ENCODE peak calls at places on chromosomes 7 and 10, in eight cellular contexts. One of them, this sample, is unnamed.

GRCh38 chr7:90830302-90830701 is 234.2 kb downstream of the CDK14 start:
- DNase-seq in GM10248: no peak
- DNase-seq in testis: no peak
- DNase-seq in activated CD4-positive, CD25-positive, alpha-beta regulatory T cell: no peak
- DNase-seq in AG04449: no peak
- DNase-seq in NCI-H1694 treated with DMSO at 0.1 percent for 48 hours: no peak
- DNase-seq in NCI-H146: no peak
- DNase-seq in HFF-Myc: no peak
- DNase-seq in this sample: no peak

GRCh38 chr7:108351715-108352114 is 104.5 kb downstream of the NRCAM start:
- DNase-seq in activated CD4-positive, CD25-positive, alpha-beta regulatory T cell: no peak
- DNase-seq in GM10248: no peak
- DNase-seq in AG04449: no peak
- DNase-seq in testis: no peak
- DNase-seq in HFF-Myc: no peak
- DNase-seq in NCI-H146: peak
- DNase-seq in NCI-H1694 treated with DMSO at 0.1 percent for 48 hours: no peak
- DNase-seq in this sample: no peak

GRCh38 chr10:35643976-35644799 is 2.1 kb upstream of the FZD8 start:
- DNase-seq in testis: no peak
- DNase-seq in NCI-H1694 treated with DMSO at 0.1 percent for 48 hours: no peak
- DNase-seq in activated CD4-positive, CD25-positive, alpha-beta regulatory T cell: no peak
- DNase-seq in NCI-H146: no peak
- DNase-seq in AG04449: no peak
- DNase-seq in GM10248: no peak
- DNase-seq in HFF-Myc: no peak
- DNase-seq in this sample: no peak

GRCh38 chr7:139699640-139700504 is 77.9 kb downstream of the HIPK2 start:
- DNase-seq in GM10248: no peak
- DNase-seq in testis: no peak
- DNase-seq in NCI-H146: no peak
- DNase-seq in activated CD4-positive, CD25-positive, alpha-beta regulatory T cell: no peak
- DNase-seq in AG04449: no peak
- DNase-seq in NCI-H1694 treated with DMSO at 0.1 percent for 48 hours: no peak
- DNase-seq in HFF-Myc: no peak
- DNase-seq in this sample: no peak

GRCh38 chr10:86585037-86585725 is 63.6 kb upstream of the WAPL start:
- DNase-seq in AG04449: no peak
- DNase-seq in activated CD4-positive, CD25-positive, alpha-beta regulatory T cell: peak
- DNase-seq in NCI-H1694 treated with DMSO at 0.1 percent for 48 hours: peak
- DNase-seq in GM10248: peak
- DNase-seq in HFF-Myc: no peak
- DNase-seq in NCI-H146: peak
- DNase-seq in testis: peak
- DNase-seq in this sample: peak

GRCh38 chr10:8416192-8416701 is 361.8 kb downstream of the GATA3 start:
- DNase-seq in AG04449: no peak
- DNase-seq in HFF-Myc: no peak
- DNase-seq in NCI-H1694 treated with DMSO at 0.1 percent for 48 hours: no peak
- DNase-seq in NCI-H146: no peak
- DNase-seq in GM10248: peak
- DNase-seq in testis: no peak
- DNase-seq in activated CD4-positive, CD25-positive, alpha-beta regulatory T cell: no peak
- DNase-seq in this sample: no peak

GRCh38 chr7:41097501-41097900 is 605.4 kb downstream of the INHBA start:
- DNase-seq in NCI-H146: no peak
- DNase-seq in GM10248: no peak
- DNase-seq in HFF-Myc: no peak
- DNase-seq in NCI-H1694 treated with DMSO at 0.1 percent for 48 hours: no peak
- DNase-seq in testis: no peak
- DNase-seq in activated CD4-positive, CD25-positive, alpha-beta regulatory T cell: no peak
- DNase-seq in AG04449: peak
- DNase-seq in this sample: no peak

GRCh38 chr10:17123062-17123661 is 6.4 kb downstream of the CUBN start:
- DNase-seq in testis: no peak
- DNase-seq in HFF-Myc: peak
- DNase-seq in AG04449: peak
- DNase-seq in GM10248: no peak
- DNase-seq in NCI-H146: no peak
- DNase-seq in NCI-H1694 treated with DMSO at 0.1 percent for 48 hours: no peak
- DNase-seq in activated CD4-positive, CD25-positive, alpha-beta regulatory T cell: no peak
- DNase-seq in this sample: no peak

GRCh38 chr7:100867040-100867795 is at the start of gene TRIP6:
- DNase-seq in NCI-H1694 treated with DMSO at 0.1 percent for 48 hours: no peak
- DNase-seq in testis: peak
- DNase-seq in GM10248: peak
- DNase-seq in activated CD4-positive, CD25-positive, alpha-beta regulatory T cell: no peak
- DNase-seq in NCI-H146: no peak
- DNase-seq in HFF-Myc: peak
- DNase-seq in AG04449: peak
- DNase-seq in this sample: peak

GRCh38 chr10:37957841-37958240 is 18.6 kb downstream of the ZNF25 start:
- DNase-seq in GM10248: no peak
- DNase-seq in NCI-H1694 treated with DMSO at 0.1 percent for 48 hours: no peak
- DNase-seq in testis: no peak
- DNase-seq in AG04449: no peak
- DNase-seq in activated CD4-positive, CD25-positive, alpha-beta regulatory T cell: no peak
- DNase-seq in HFF-Myc: no peak
- DNase-seq in NCI-H146: no peak
- DNase-seq in this sample: no peak

GRCh38 chr10:61847640-61848039 is 53.9 kb upstream of the ARID5B start:
- DNase-seq in NCI-H1694 treated with DMSO at 0.1 percent for 48 hours: no peak
- DNase-seq in testis: no peak
- DNase-seq in GM10248: no peak
- DNase-seq in activated CD4-positive, CD25-positive, alpha-beta regulatory T cell: no peak
- DNase-seq in AG04449: no peak
- DNase-seq in HFF-Myc: no peak
- DNase-seq in NCI-H146: no peak
- DNase-seq in this sample: no peak

This sample was measured in GM19239.